ENCODE peak calls at places on chromosomes 2 and 18, in five cellular contexts. Z, E, H, D and V are unnamed samples.

GRCh38 chr2:133569416-133569815 is 1.2 kb upstream of the NCKAP5 start:
- DNase-seq in D (no peak), E (no peak), Z (no peak), H (no peak), V (no peak)

GRCh38 chr2:69119541-69119940 is 106.6 kb downstream of the ANTXR1 start:
- DNase-seq in D (no peak), Z (no peak), H (no peak), E (no peak), V (no peak)

GRCh38 chr18:32349728-32350395 is 120.8 kb downstream of the GAREM1 start:
- DNase-seq in H (peak), D (peak), Z (peak), E (peak), V (no peak)

GRCh38 chr2:232028631-232029030 is 67.1 kb downstream of the DIS3L2 start:
- DNase-seq in D (peak), Z (no peak), H (peak), E (no peak), V (no peak)

GRCh38 chr2:75476778-75477177 is 84.0 kb downstream of the EVA1A start:
- DNase-seq in E (no peak), H (peak), D (peak), Z (no peak), V (no peak)

GRCh38 chr2:172655091-172655837 is 80.4 kb upstream of the RAPGEF4 start:
- DNase-seq in H (peak), E (no peak), D (peak), Z (no peak), V (no peak)

GRCh38 chr2:120703330-120703994 is 32.2 kb upstream of the GLI2 start:
- DNase-seq in H (peak), Z (no peak), D (no peak), E (no peak), V (peak)

GRCh38 chr2:219836647-219837177 is 209.3 kb downstream of the SLC4A3 start:
- DNase-seq in E (no peak), H (peak), Z (no peak), D (no peak), V (no peak)

GRCh38 chr2:220513573-220514288 is 886.3 kb downstream of the SLC4A3 start:
- DNase-seq in H (no peak), D (no peak), E (no peak), Z (no peak), V (no peak)

GRCh38 chr2:227853765-227854271 is 17.6 kb upstream of the DAW1 start:
- DNase-seq in D (peak), Z (no peak), E (no peak), H (peak), V (no peak)

GRCh38 chr18:63619661-63620060 is 24.4 kb downstream of the SERPINB4 start:
- DNase-seq in H (no peak), E (no peak), D (no peak), Z (no peak), V (no peak)

GRCh38 chr2:181411105-181411849 is 45.9 kb upstream of the ITGA4 start:
- DNase-seq in D (no peak), E (peak), Z (no peak), H (no peak), V (no peak)

GRCh38 chr2:62938126-62938525 is 112.5 kb upstream of the OTX1 start:
- DNase-seq in D (peak), H (peak), Z (no peak), E (no peak), V (no peak)

GRCh38 chr18:7132356-7133115 is 14.9 kb upstream of the LAMA1 start:
- DNase-seq in Z (no peak), D (no peak), H (no peak), E (no peak), V (no peak)

GRCh38 chr2:95043300-95043786 is 17.8 kb downstream of the MAL start:
- DNase-seq in Z (no peak), H (peak), D (peak), E (peak), V (peak)

GRCh38 chr2:54966837-54967236 is 83.4 kb downstream of the RTN4 start:
- DNase-seq in Z (no peak), E (no peak), H (no peak), D (no peak), V (no peak)

DNA sequence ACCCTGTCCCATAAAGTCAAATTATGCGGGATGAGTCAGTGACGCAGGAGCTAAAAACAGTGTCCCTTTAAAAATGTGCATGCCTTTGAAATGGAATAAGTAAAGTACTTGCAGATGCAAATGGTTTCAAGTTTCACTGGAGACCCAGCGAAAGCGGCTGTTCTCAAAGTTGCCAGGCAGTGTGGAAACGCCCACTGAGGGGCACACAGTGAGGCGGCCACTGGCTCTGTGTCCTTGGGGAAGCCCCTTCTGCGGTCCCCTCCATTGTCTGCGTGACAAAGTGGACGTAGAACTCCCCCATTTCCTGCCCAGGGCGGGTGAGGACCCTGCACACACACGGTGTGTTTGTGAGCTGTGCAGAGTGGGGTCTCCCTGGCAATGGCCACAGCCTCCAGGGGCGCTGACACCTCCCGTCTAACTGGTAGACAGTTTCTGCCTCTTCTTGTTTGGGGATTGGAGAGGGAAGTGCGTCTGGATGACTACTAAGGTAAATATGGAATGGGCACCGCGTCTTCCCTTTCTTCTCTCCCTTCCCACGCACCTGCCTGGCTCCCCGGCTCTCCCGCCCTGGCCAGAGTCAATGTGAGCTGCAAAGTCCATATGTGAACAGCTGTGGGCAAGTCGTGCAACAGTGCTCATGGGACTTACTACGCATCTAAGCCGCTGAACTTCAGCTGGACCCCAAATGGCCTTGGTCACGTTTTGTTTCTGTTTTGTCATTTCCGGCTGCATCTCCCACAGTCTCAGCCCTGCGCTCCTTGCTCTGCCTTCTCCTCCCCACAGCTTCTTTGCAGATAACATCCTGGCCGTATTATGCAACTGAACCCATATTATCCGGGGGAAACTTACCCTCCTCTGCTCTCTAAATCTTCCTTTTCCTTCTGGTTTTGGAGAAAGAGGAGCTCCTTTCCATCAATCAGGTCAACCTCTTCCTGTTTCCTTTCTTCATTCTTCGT is 33.7 kb upstream of the ZNF516 start:
- DNase-seq in D (no peak), E (peak), H (peak), Z (no peak), V (no peak)
- TF ChIP-seq CTCF in D (no peak), E (no peak), H (peak), Z (no peak), V (peak)

GRCh38 chr2:29062371-29062770 is 12.0 kb downstream of the PCARE start:
- DNase-seq in H (no peak), E (no peak), D (no peak), Z (no peak), V (no peak)

GRCh38 chr2:29064746-29065478 is 9.4 kb downstream of the PCARE start:
- DNase-seq in E (no peak), Z (no peak), H (no peak), D (no peak), V (no peak)

GRCh38 chr2:29063056-29063455 is 11.3 kb downstream of the PCARE start:
- DNase-seq in Z (peak), H (no peak), E (no peak), D (no peak), V (peak)

GRCh38 chr2:29065479-29065847 is 8.9 kb downstream of the PCARE start:
- DNase-seq in E (no peak), H (no peak), Z (no peak), D (no peak), V (no peak)

DNA sequence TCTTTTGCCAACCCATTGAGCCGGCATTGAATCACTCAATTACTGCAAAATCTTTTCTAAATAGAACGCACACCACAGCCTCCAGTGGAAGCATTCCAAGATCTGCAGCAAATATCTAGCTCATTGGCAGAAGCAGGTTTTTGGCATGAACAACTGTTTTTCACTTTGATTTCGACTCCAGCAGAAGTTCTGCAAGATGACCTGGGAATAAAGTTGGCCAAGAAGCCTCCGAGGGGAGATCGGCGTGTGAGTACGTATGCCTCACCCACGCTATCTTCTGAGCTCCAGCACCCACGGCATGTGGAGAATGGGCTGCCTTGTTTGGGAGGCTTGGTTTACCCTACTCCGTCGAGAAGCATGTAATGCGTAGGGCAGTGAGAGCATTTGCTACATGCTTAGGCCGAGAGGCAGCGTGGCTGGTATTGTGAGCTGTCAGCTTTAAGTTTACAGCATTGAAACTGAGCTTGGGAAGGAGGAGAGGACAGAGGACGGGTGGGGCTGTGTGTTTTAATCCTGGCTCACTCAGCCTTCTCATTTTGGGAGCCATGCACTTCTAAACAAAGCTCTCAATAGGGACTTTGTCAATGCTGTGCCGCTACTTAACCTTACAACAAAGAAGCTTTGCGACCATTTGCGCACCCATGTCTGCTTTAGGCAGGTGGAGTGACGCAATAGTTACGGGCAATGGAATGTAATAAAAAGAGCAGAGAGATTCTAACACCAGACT is 10.5 kb downstream of the PCARE start:
- DNase-seq in H (peak), E (no peak), Z (no peak), D (peak), V (no peak)
- H3K4me3 ChIP-seq in H (no peak), E (no peak), Z (no peak), D (no peak), V (no peak)

DNA sequence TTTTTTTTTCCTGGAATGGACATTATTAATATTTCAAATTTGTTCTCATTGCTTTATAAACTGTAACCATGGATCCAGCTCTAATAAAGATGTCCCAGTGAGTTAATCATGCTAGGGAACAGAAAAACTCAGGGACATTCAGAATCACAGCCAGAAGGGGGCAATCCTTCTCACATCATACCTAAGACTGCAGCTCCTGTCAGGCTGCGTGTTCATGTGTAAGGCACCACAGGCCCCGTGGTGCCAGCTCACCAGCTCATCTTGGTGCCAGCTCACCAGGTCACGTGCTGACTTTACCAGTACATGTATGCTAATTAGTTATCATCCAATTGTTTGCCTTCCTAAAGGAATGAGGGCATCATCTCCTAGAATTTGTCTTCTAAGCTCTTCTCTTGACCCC is 84.7 kb upstream of the NEDD4L start:
- DNase-seq in E (peak), Z (peak), H (peak), D (no peak), V (peak)
- TF ChIP-seq CTCF in E (peak), Z (peak), H (peak), D (peak), V (peak)

GRCh38 chr18:59063300-59063895 is 76.3 kb upstream of the SEC11C start:
- DNase-seq in Z (no peak), H (no peak), D (no peak), E (no peak), V (no peak)
- H3K4me3 ChIP-seq in Z (no peak), H (no peak), D (no peak), E (no peak), V (no peak)